ENCODE peak calls at places on chromosomes 6 and 20, in seven cellular contexts. B, Z, G, L, S, H and T are unnamed samples.

GRCh38 chr6:11315743-11316437 is 83.4 kb upstream of the NEDD9 start:
- DNase-seq in B (no peak), Z (peak; percentile 88), G (no peak), L (no peak), S (no peak), H (no peak), T (no peak)

GRCh38 chr20:5504061-5504739 is 187.4 kb upstream of the PROKR2 start:
- DNase-seq in B (peak; percentile 76), Z (no peak), G (peak; percentile 89), L (peak; percentile 81), S (peak; percentile 53), H (no peak), T (peak; percentile 66)

GRCh38 chr6:55578537-55579363 is at the start of gene HMGCLL1:
- DNase-seq in B (peak; percentile 71), Z (no peak), G (peak; percentile 87), L (peak; percentile 71), S (no peak), H (peak; percentile 84), T (peak; percentile 88)

GRCh38 chr20:55978550-55978949 is 26.8 kb downstream of the CBLN4 start:
- DNase-seq in B (no peak), Z (no peak), G (no peak), L (no peak), S (no peak), H (no peak), T (no peak)

GRCh38 chr6:89359561-89359960 is 7.0 kb upstream of the UBE2J1 start:
- DNase-seq in B (no peak), Z (no peak), G (no peak), L (no peak), S (no peak), H (no peak), T (no peak)

GRCh38 chr6:28534880-28535279 is 9.2 kb downstream of the GPX5 start:
- DNase-seq in B (no peak), Z (no peak), G (no peak), L (no peak), S (no peak), H (no peak), T (no peak)

GRCh38 chr6:34515473-34516387 is 40.4 kb downstream of the SPDEF start:
- DNase-seq in B (peak; percentile 13), Z (no peak), G (no peak), L (peak; percentile 51), S (no peak), H (no peak), T (peak; percentile 53)

GRCh38 chr6:85468326-85468725 is 18.4 kb downstream of the NT5E start:
- DNase-seq in B (no peak), Z (no peak), G (no peak), L (no peak), S (no peak), H (no peak), T (no peak)

DNA sequence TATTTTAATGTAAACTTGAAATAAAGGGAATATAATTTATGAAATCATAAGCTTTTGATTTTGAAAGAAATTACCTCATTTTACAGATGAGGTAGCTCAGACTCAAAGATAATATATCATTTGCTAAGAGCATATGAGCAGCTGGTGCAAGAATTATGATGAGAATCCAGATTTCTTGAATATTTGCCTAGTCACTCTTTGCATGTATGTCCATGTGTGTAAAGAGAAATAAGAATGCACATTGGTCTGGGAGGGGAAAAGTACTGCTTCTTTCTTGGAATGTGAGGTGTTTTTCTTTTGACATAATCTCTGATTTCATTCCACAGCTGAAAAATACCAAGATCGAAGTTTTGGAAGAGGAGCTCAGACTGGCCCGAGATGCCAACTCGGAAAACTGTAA is 11.0 kb upstream of the SNRNP48 start:
- DNase-seq in B (no peak), Z (no peak), G (no peak), L (no peak), S (no peak), H (no peak), T (no peak)
- H3K27me3 ChIP-seq in B (peaks cover 29% of the 10 kb centered on the region), Z (peaks cover 21% of the 10 kb centered on the region), G (no peaks in the 10 kb centered on the region), L (no peaks in the 10 kb centered on the region), S (peaks cover 6% of the 10 kb centered on the region), H (no peaks in the 10 kb centered on the region), T (no peaks in the 10 kb centered on the region)

GRCh38 chr6:133241088-133241900 is at the start of gene EYA4:
- DNase-seq in B (peak; percentile 85), Z (peak; percentile 78), G (peak; percentile 77), L (peak; percentile 58), S (no peak), H (peak; percentile 52), T (peak; percentile 67)

GRCh38 chr6:133242761-133243590 is 1.8 kb downstream of the EYA4 start:
- DNase-seq in B (peak; percentile 82), Z (peak; percentile 58), G (peak; percentile 41), L (no peak), S (peak; percentile 10), H (peak; percentile 5), T (peak; percentile 26)

GRCh38 chr6:133241901-133242760 is 974 bp downstream of the EYA4 start:
- DNase-seq in B (peak; percentile 80), Z (peak; percentile 52), G (peak; percentile 70), L (no peak), S (peak; percentile 10), H (peak; percentile 43), T (peak; percentile 51)

GRCh38 chr6:133243723-133244122 is 2.6 kb downstream of the EYA4 start:
- DNase-seq in B (no peak), Z (no peak), G (no peak), L (no peak), S (no peak), H (no peak), T (no peak)

GRCh38 chr6:133240511-133241087 is 558 bp upstream of the EYA4 start:
- DNase-seq in B (peak; percentile 80), Z (peak; percentile 69), G (peak; percentile 77), L (no peak), S (no peak), H (peak; percentile 46), T (peak; percentile 71)
- H3K4me3 ChIP-seq in B (peak overlapping the region; percentile 93), Z (peak overlapping the region; percentile 65), G (peak overlapping the region; percentile 56), L (peak overlapping the region; percentile 37), S (peak overlapping the region; percentile 36), H (peak overlapping the region; percentile 43), T (peak overlapping the region; percentile 59)

DNA sequence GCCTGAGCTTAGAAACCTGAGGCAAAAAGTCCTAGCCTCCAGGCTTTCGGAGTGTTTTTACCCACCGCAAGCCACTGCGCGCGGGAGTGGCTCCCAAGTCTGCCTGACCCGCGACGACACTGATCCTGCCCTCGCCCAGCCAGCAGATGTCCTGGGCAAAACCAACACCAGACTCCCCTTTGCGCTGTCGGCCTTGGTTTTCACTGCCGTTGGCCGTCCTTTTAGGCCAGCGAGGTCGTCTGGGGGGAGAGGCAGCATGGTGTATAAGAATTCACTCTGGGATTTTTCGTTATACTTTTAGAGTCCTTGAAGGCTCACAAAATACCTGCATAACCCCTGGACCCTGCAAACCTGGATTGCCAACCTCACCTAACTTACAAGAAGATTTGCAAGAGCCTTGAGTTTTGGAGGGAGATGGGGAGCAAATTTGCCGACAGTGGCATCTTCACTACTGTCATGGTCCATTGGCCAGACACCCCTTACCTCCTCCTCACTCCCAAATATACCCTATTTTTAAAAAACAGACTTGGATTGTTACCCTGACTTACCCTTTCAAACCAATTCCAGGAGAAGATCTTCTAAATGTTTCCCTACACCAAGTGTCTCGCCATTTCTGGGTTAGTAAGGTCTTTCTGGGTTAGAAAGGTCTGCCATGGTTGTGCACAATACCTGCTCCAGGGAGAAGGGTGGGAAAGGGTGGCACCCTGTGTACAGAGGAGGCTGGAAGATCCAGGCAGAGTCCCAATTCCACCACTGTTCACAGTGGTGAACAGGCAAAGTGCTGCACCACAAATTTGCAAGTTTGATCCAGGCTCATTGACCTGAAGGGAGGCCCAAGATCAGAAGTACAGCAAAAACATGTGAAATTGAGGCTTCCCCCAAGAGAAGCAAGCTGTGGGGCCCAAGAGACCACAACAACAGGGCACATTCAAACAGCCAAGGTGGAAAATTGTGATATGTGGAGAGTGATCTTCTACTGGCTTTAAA is 4.4 kb downstream of the FOXA2 start:
- DNase-seq in B (no peak), Z (no peak), G (no peak), L (peak; percentile 70), S (no peak), H (no peak), T (peak; percentile 57)
- H3K27me3 ChIP-seq in B (peaks cover 96% of the 10 kb centered on the region), Z (no peaks in the 10 kb centered on the region), G (no peaks in the 10 kb centered on the region), L (peaks cover 93% of the 10 kb centered on the region), S (peaks cover 95% of the 10 kb centered on the region), H (peaks cover 100% of the 10 kb centered on the region), T (peaks cover 94% of the 10 kb centered on the region)

GRCh38 chr6:87103977-87104601 is 9.2 kb upstream of the CGA start:
- DNase-seq in B (no peak), Z (no peak), G (no peak), L (no peak), S (no peak), H (no peak), T (no peak)
- H3K4me3 ChIP-seq in B (no peak overlapping the region), Z (no peak overlapping the region), G (no peak overlapping the region), L (no peak overlapping the region), S (no peak overlapping the region), H (no peak overlapping the region), T (no peak overlapping the region)

GRCh38 chr6:359261-360035 is 32.1 kb upstream of the IRF4 start:
- DNase-seq in B (no peak), Z (no peak), G (no peak), L (no peak), S (no peak), H (no peak), T (peak; percentile 67)

GRCh38 chr6:361411-362132 is 30.0 kb upstream of the IRF4 start:
- DNase-seq in B (no peak), Z (no peak), G (no peak), L (no peak), S (no peak), H (no peak), T (no peak)

GRCh38 chr6:362231-362923 is 29.2 kb upstream of the IRF4 start:
- DNase-seq in B (no peak), Z (no peak), G (no peak), L (no peak), S (no peak), H (no peak), T (no peak)

GRCh38 chr6:362924-363249 is 28.7 kb upstream of the IRF4 start:
- DNase-seq in B (no peak), Z (no peak), G (no peak), L (no peak), S (no peak), H (no peak), T (no peak)

GRCh38 chr6:360791-361373 is 30.7 kb upstream of the IRF4 start:
- DNase-seq in B (no peak), Z (no peak), G (no peak), L (no peak), S (no peak), H (no peak), T (no peak)
- H3K27me3 ChIP-seq in B (no peaks in the 10 kb centered on the region), Z (peaks cover 4% of the 10 kb centered on the region), G (no peaks in the 10 kb centered on the region), L (no peaks in the 10 kb centered on the region), S (no peaks in the 10 kb centered on the region), H (no peaks in the 10 kb centered on the region), T (no peaks in the 10 kb centered on the region)